ENCODE peak calls at places on chromosomes 3 and 15, in four cellular contexts. E is GM12878, T is HepG2, I is K562. Q is an unnamed sample.

GRCh38 chr3:61804782-61805181 is 243.4 kb downstream of the PTPRG start:
- DNase-seq in E (no peak), T (no peak), I (no peak), Q (no peak)

GRCh38 chr15:42149493-42150245 is 6.8 kb downstream of the PLA2G4F start:
- DNase-seq in E (no peak), T (peak; percentile 15), I (no peak), Q (no peak)

GRCh38 chr3:58784425-58784824 is 117.9 kb upstream of the FAM3D start:
- DNase-seq in E (no peak), T (no peak), I (no peak), Q (no peak)

GRCh38 chr3:178392553-178392952 is 143.7 kb upstream of the KCNMB2 start:
- DNase-seq in E (no peak), T (no peak), I (no peak), Q (no peak)

GRCh38 chr3:197592361-197593045 is 36.7 kb upstream of the BDH1 start:
- DNase-seq in E (no peak), T (no peak), I (peak; percentile 38), Q (no peak)

GRCh38 chr15:74259324-74259712 is 23.2 kb downstream of the CCDC33 start:
- DNase-seq in E (no peak), T (no peak), I (no peak), Q (no peak)

GRCh38 chr15:96107922-96108321 is 222.6 kb upstream of the NR2F2 start:
- DNase-seq in E (no peak), T (no peak), I (no peak), Q (no peak)

GRCh38 chr3:181700168-181701087 is 11.3 kb upstream of the SOX2 start:
- DNase-seq in E (peak; percentile 21), T (peak; percentile 44), I (peak; percentile 74), Q (peak; percentile 78)

GRCh38 chr3:124851136-124851535 is 36.0 kb downstream of the ITGB5 start:
- DNase-seq in E (no peak), T (no peak), I (no peak), Q (no peak)

GRCh38 chr3:139281096-139281495 is 62.7 kb upstream of the MRPS22 start:
- DNase-seq in E (no peak), T (no peak), I (no peak), Q (no peak)

GRCh38 chr3:188901671-188902331 is 270.0 kb upstream of the TPRG1 start:
- DNase-seq in E (no peak), T (no peak), I (no peak), Q (no peak)

GRCh38 chr15:73333001-73333400 is 35.8 kb downstream of the HCN4 start:
- DNase-seq in E (no peak), T (no peak), I (no peak), Q (no peak)

GRCh38 chr15:78040653-78041244 is 36.8 kb downstream of the TBC1D2B start:
- DNase-seq in E (no peak), T (no peak), I (no peak), Q (no peak)

GRCh38 chr3:194075802-194076460 is 60.0 kb upstream of the HES1 start:
- DNase-seq in E (no peak), T (peak; percentile 86), I (no peak), Q (no peak)

GRCh38 chr15:50940506-50940905 is 32.0 kb downstream of the AP4E1 start:
- DNase-seq in E (no peak), T (peak; percentile 8), I (no peak), Q (no peak)

DNA sequence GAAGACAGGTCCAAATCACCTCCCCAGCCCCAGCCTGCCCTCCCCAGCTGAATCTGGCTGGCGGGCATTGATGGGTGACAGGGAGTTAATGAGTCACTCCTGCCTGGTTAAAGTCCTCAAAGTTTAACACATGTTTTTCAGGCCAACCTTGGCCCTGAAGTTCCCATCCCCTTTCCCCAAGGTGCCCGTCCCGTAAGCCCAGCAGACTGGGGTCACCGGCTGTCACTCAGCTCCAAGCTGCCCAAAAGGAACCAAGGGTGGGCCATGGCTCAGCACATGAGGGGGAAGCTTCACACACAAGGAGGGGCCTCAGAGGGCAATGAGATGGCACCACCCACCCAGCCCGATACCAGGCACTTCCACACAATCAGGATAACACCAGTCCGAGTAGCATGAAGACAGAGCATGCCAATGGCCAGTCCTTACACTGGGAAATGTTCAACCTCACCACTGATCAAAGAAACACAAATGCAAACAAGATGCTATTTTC is 10.2 kb upstream of the KLF15 start:
- DNase-seq in E (no peak), T (no peak), I (no peak), Q (peak; percentile 5)
- TF ChIP-seq USF2 in E (no peak), T (no peak), I (no peak), Q (no peak)

GRCh38 chr15:25600751-25601150 is 161.9 kb upstream of the UBE3A start:
- DNase-seq in E (no peak), T (no peak), I (no peak), Q (no peak)

GRCh38 chr15:25597576-25597975 is 158.8 kb upstream of the UBE3A start:
- DNase-seq in E (no peak), T (no peak), I (no peak), Q (no peak)

GRCh38 chr15:25596644-25597562 is 158.1 kb upstream of the UBE3A start:
- DNase-seq in E (no peak), T (no peak), I (no peak), Q (no peak)
- TF ChIP-seq TCF7 in E (no peak), T (no peak), I (no peak), Q (no peak)

GRCh38 chr3:63355809-63356208 is 77.7 kb downstream of the SYNPR start:
- DNase-seq in E (no peak), T (no peak), I (no peak), Q (no peak)
- TF ChIP-seq USF2 in E (no peak), T (no peak), I (no peak), Q (no peak)

DNA sequence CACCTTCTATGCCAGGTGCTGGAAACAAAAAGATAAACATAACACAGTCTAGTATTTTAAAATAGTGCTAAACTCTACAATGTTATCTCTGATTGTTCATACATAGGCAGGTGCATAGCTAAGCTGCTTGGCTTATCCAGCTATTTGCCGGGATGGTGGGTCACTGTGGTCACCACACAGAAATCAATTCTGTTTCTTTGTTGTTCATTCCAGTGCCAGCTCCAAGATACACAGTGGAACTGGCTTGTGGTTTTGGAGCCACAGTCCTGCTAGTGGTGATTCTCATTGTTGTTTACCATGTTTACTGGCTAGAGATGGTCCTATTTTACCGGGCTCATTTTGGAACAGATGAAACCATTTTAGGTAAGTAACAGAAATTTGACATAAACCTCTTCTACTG is 130.2 kb downstream of the IL1RAP start:
- DNase-seq in E (no peak), T (no peak), I (no peak), Q (no peak)
- TF ChIP-seq TCF7 in E (no peak), T (no peak), I (no peak), Q (no peak)

GRCh38 chr3:13655074-13655913 is 106.4 kb downstream of the FBLN2 start:
- DNase-seq in E (no peak), T (no peak), I (peak; percentile 91), Q (peak; percentile 78)

GRCh38 chr3:13656584-13657301 is 107.8 kb downstream of the FBLN2 start:
- DNase-seq in E (no peak), T (no peak), I (no peak), Q (no peak)

GRCh38 chr3:13653631-13654279 is 104.8 kb downstream of the FBLN2 start:
- DNase-seq in E (no peak), T (no peak), I (no peak), Q (no peak)

GRCh38 chr3:13652728-13653127 is 103.8 kb downstream of the FBLN2 start:
- DNase-seq in E (no peak), T (no peak), I (no peak), Q (no peak)

GRCh38 chr3:13654330-13655073 is 105.6 kb downstream of the FBLN2 start:
- DNase-seq in E (no peak), T (no peak), I (peak; percentile 47), Q (no peak)
- TF ChIP-seq USF2 in E (no peak), T (no peak), I (no peak), Q (no peak)

GRCh38 chr15:66734961-66735908 is 33.2 kb downstream of the SMAD6 start:
- DNase-seq in E (no peak), T (no peak), I (no peak), Q (no peak)
- TF ChIP-seq TCF7 in E (no peak), T (no peak), I (no peak), Q (no peak)

DNA sequence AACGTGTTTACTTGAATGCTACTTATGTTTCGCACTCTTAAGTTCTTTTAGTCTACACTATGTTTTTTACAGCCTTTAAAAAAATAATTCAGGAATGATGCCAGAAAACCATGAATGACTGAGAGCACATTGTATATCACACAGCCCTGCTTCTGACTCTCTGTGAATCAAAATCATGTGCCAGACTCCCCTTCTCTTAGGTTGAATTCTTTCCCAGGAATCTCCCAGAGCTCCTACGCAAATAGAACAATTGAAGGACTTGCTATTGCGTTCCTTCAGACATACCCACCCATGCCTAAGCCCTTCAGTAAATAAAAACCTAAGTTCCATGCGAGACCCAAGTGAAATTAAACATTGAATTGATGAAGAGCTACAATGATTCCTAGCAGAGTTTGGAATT is 782.0 kb upstream of the ALCAM start:
- DNase-seq in E (no peak), T (no peak), I (no peak), Q (no peak)
- TF ChIP-seq USF2 in E (no peak), T (no peak), I (no peak), Q (no peak)

GRCh38 chr3:107956991-107957467 is 133.8 kb downstream of the CD47 start:
- DNase-seq in E (no peak), T (no peak), I (no peak), Q (no peak)
- TF ChIP-seq TCF7 in E (no peak), T (no peak), I (no peak), Q (no peak)

GRCh38 chr15:90957105-90957790 is 2.6 kb downstream of the RCCD1 start:
- DNase-seq in E (no peak), T (no peak), I (no peak), Q (peak; percentile 61)
- TF ChIP-seq USF2 in E (no peak), T (no peak), I (no peak), Q (peak; percentile 15)

DNA sequence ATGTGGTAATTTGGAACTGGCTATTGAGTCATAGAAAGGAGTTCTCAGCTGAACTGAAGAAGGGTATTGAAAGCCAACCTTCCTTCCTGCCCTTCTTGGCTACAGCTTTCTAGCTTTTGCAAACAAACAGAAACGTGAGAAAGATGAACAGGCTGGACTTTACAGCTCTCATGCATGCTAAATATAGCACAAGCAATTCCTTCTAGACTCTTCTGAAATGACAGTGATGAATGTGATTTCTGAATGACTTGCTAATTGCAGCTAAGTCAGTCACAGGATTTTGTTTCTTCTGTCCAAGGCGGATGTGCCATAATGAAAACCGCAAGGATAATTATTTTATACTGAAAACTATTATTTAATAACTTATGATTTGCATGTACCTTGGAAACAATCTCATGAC is 36.3 kb downstream of the BCHE start:
- DNase-seq in E (no peak), T (no peak), I (no peak), Q (no peak)
- TF ChIP-seq TCF7 in E (no peak), T (no peak), I (no peak), Q (no peak)

Q was measured in WTC11.